ENCODE peak calls at places on chromosomes 6 and 20, in five cellular contexts. A is NCI-H1436 treated with DMSO at 0.1 percent for 48 hours; G is activated CD4-positive, alpha-beta T cell treated with anti-CD3 and anti-CD28 coated beads, Interleukin-2, amount 50 U/mL, for 4 hours; W is amniotic stem cell; I is neural crest cell. S is an unnamed sample.

GRCh38 chr6:85058806-85059205 is 294.4 kb upstream of the TBX18 start:
- DNase-seq in A (no peak), G (no peak), W (no peak), I (no peak), S (no peak)

GRCh38 chr6:7580537-7580926 is 9.5 kb upstream of the SNRNP48 start:
- DNase-seq in A (no peak), G (no peak), W (no peak), I (no peak), S (no peak)

GRCh38 chr6:88871498-88871897 is 91.9 kb downstream of the RNGTT start:
- DNase-seq in A (no peak), G (no peak), W (no peak), I (no peak), S (no peak)

GRCh38 chr20:7232796-7233195 is 465.3 kb downstream of the BMP2 start:
- DNase-seq in A (no peak), G (no peak), W (no peak), I (no peak), S (no peak)

GRCh38 chr6:144266091-144266649 is 19.0 kb upstream of the UTRN start:
- DNase-seq in A (no peak), G (no peak), W (peak; percentile 60), I (no peak), S (no peak)

GRCh38 chr6:37658121-37658520 is 39.6 kb downstream of the MDGA1 start:
- DNase-seq in A (no peak), G (no peak), W (no peak), I (no peak), S (no peak)

GRCh38 chr20:11850901-11851300 is 66.8 kb upstream of the BTBD3 start:
- DNase-seq in A (no peak), G (no peak), W (no peak), I (no peak), S (no peak)

GRCh38 chr6:2940010-2940850 is 31.1 kb downstream of the SERPINB6 start:
- DNase-seq in A (no peak), G (peak; percentile 67), W (no peak), I (no peak), S (no peak)

GRCh38 chr6:81933648-81934047 is 181.2 kb upstream of the TENT5A start:
- DNase-seq in A (no peak), G (no peak), W (no peak), I (no peak), S (no peak)

GRCh38 chr20:58637466-58638198 is 13.5 kb upstream of the STX16 start:
- DNase-seq in A (no peak), G (no peak), W (no peak), I (no peak), S (no peak)

GRCh38 chr6:108895591-108895990 is 47.4 kb downstream of the ARMC2 start:
- DNase-seq in A (no peak), G (no peak), W (no peak), I (no peak), S (no peak)

S was measured in brain pericyte.